ENCODE peak calls at places on chromosomes 7 and 10, in nine cellular contexts. B, G, L, S, Z, T, Q, F and E are unnamed samples.

GRCh38 chr10:85864173-85864549 is 502.4 kb downstream of the GRID1 start:
- DNase-seq in B (no peak), G (no peak), L (no peak), S (no peak), Z (no peak), T (no peak), Q (no peak), F (no peak), E (no peak)

GRCh38 chr10:119328222-119328621 is 120.9 kb downstream of the GRK5 start:
- DNase-seq in B (no peak), G (no peak), L (no peak), S (no peak), Z (no peak), T (no peak), Q (no peak), F (no peak), E (no peak)

GRCh38 chr7:88835147-88835728 is 39.7 kb upstream of the TEX47 start:
- DNase-seq in B (peak; percentile 10), G (peak; percentile 24), L (peak; percentile 37), S (peak; percentile 74), Z (peak; percentile 27), T (peak; percentile 39), Q (peak; percentile 24), F (peak; percentile 15), E (peak; percentile 7)

GRCh38 chr10:25869609-25870008 is 64.4 kb upstream of the MYO3A start:
- DNase-seq in B (no peak), G (no peak), L (no peak), S (no peak), Z (no peak), T (no peak), Q (no peak), F (no peak), E (no peak)

GRCh38 chr10:24156686-24157085 is 52.3 kb upstream of the KIAA1217 start:
- DNase-seq in B (no peak), G (no peak), L (no peak), S (no peak), Z (no peak), T (no peak), Q (no peak), F (no peak), E (no peak)

GRCh38 chr7:77985232-77985973 is 186.8 kb downstream of the PHTF2 start:
- DNase-seq in B (no peak), G (no peak), L (no peak), S (no peak), Z (no peak), T (no peak), Q (no peak), F (no peak), E (no peak)

GRCh38 chr7:30626984-30627383 is 32.3 kb downstream of the GARS1 start:
- DNase-seq in B (no peak), G (no peak), L (no peak), S (no peak), Z (no peak), T (no peak), Q (no peak), F (no peak), E (no peak)

GRCh38 chr10:60353519-60354258 is 36.0 kb downstream of the ANK3 start:
- DNase-seq in B (no peak), G (no peak), L (no peak), S (no peak), Z (no peak), T (no peak), Q (peak; percentile 62), F (no peak), E (no peak)

GRCh38 chr7:98228801-98229200 is 17.6 kb downstream of the BHLHA15 start:
- DNase-seq in B (no peak), G (no peak), L (no peak), S (no peak), Z (no peak), T (no peak), Q (peak; percentile 8), F (no peak), E (no peak)

GRCh38 chr7:125492521-125492920 is 562.9 kb upstream of the POT1 start:
- DNase-seq in B (no peak), G (no peak), L (no peak), S (no peak), Z (no peak), T (no peak), Q (no peak), F (no peak), E (no peak)

GRCh38 chr7:143375298-143376034 is 5.7 kb upstream of the ZYX start:
- DNase-seq in B (no peak), G (no peak), L (no peak), S (no peak), Z (no peak), T (no peak), Q (no peak), F (no peak), E (no peak)

GRCh38 chr7:32298403-32299132 is 191.6 kb downstream of the LSM5 start:
- DNase-seq in B (no peak), G (no peak), L (no peak), S (peak; percentile 61), Z (no peak), T (peak; percentile 43), Q (no peak), F (no peak), E (no peak)

GRCh38 chr10:77111611-77112550 is 525.7 kb downstream of the KCNMA1 start:
- DNase-seq in B (no peak), G (peak; percentile 16), L (peak; percentile 76), S (peak; percentile 74), Z (peak; percentile 60), T (peak; percentile 76), Q (peak; percentile 65), F (peak; percentile 13), E (peak; percentile 45)

GRCh38 chr7:80699030-80699638 is 60.7 kb downstream of the CD36 start:
- DNase-seq in B (no peak), G (peak; percentile 58), L (peak; percentile 66), S (peak; percentile 77), Z (peak; percentile 25), T (peak; percentile 36), Q (peak; percentile 23), F (no peak), E (peak; percentile 78)

GRCh38 chr7:82562716-82563404 is 119.3 kb upstream of the CACNA2D1 start:
- DNase-seq in B (no peak), G (no peak), L (no peak), S (peak; percentile 14), Z (no peak), T (no peak), Q (no peak), F (no peak), E (peak; percentile 12)

GRCh38 chr10:102726274-102726673 is 11.8 kb downstream of the SFXN2 start:
- DNase-seq in B (no peak), G (no peak), L (no peak), S (no peak), Z (no peak), T (no peak), Q (no peak), F (no peak), E (no peak)
- TF ChIP-seq REST in B (no peak), G (no peak), L (no peak), S (no peak), Z (no peak), T (no peak), Q (no peak), F (no peak), E (no peak)

GRCh38 chr7:3007696-3008095 is 36.0 kb downstream of the CARD11 start:
- DNase-seq in B (no peak), G (no peak), L (no peak), S (no peak), Z (no peak), T (no peak), Q (no peak), F (no peak), E (no peak)

GRCh38 chr7:3002631-3003030 is 41.0 kb downstream of the CARD11 start:
- DNase-seq in B (no peak), G (no peak), L (no peak), S (no peak), Z (no peak), T (no peak), Q (no peak), F (no peak), E (no peak)

GRCh38 chr7:3003936-3004335 is 39.7 kb downstream of the CARD11 start:
- DNase-seq in B (no peak), G (no peak), L (no peak), S (no peak), Z (no peak), T (no peak), Q (no peak), F (no peak), E (no peak)

GRCh38 chr7:3008386-3008785 is 35.3 kb downstream of the CARD11 start:
- DNase-seq in B (no peak), G (no peak), L (no peak), S (no peak), Z (no peak), T (no peak), Q (no peak), F (no peak), E (no peak)

GRCh38 chr7:3005257-3005656 is 38.4 kb downstream of the CARD11 start:
- DNase-seq in B (no peak), G (no peak), L (no peak), S (no peak), Z (no peak), T (no peak), Q (no peak), F (no peak), E (no peak)
- TF ChIP-seq REST in B (no peak), G (no peak), L (no peak), S (no peak), Z (no peak), T (no peak), Q (no peak), F (no peak), E (no peak)

GRCh38 chr7:43768201-43768893 is 9.9 kb downstream of the BLVRA start:
- DNase-seq in B (no peak), G (no peak), L (no peak), S (no peak), Z (no peak), T (no peak), Q (peak; percentile 18), F (no peak), E (no peak)

GRCh38 chr7:43768894-43769272 is 10.4 kb downstream of the BLVRA start:
- DNase-seq in B (no peak), G (no peak), L (no peak), S (no peak), Z (peak; percentile 30), T (no peak), Q (no peak), F (no peak), E (no peak)

GRCh38 chr7:43769791-43770465 is 11.4 kb downstream of the BLVRA start:
- DNase-seq in B (no peak), G (no peak), L (no peak), S (no peak), Z (peak; percentile 98), T (no peak), Q (no peak), F (no peak), E (no peak)

GRCh38 chr7:43771567-43771966 is 13.1 kb downstream of the BLVRA start:
- DNase-seq in B (no peak), G (no peak), L (no peak), S (no peak), Z (no peak), T (no peak), Q (no peak), F (no peak), E (no peak)

GRCh38 chr7:43771128-43771527 is 12.6 kb downstream of the BLVRA start:
- DNase-seq in B (no peak), G (no peak), L (no peak), S (no peak), Z (no peak), T (no peak), Q (no peak), F (no peak), E (no peak)
- TF ChIP-seq REST in B (no peak), G (no peak), L (no peak), S (no peak), Z (no peak), T (no peak), Q (no peak), F (no peak), E (no peak)

GRCh38 chr10:87920538-87920937 is 57.1 kb downstream of the PTEN start:
- DNase-seq in B (no peak), G (no peak), L (no peak), S (no peak), Z (no peak), T (no peak), Q (no peak), F (no peak), E (no peak)
- TF ChIP-seq REST in B (no peak), G (no peak), L (no peak), S (no peak), Z (no peak), T (no peak), Q (no peak), F (no peak), E (no peak)